ENCODE peak calls at places on chromosomes 5 and 9, in six cellular contexts. Z, V, H, P, C and S are unnamed samples.

GRCh38 chr5:107666051-107666655 is 4.6 kb downstream of the EFNA5 start:
- ATAC-seq in C (no peak), Z (no peak), V (no peak), P (no peak), H (no peak), S (no peak)

GRCh38 chr5:152466079-152466745 is 61.1 kb upstream of the NMUR2 start:
- ATAC-seq in H (no peak), V (no peak), Z (no peak), C (no peak), P (no peak), S (no peak)

GRCh38 chr9:99056876-99057664 is 47.8 kb upstream of the TGFBR1 start:
- ATAC-seq in V (no peak), Z (no peak), P (no peak), C (no peak), H (no peak), S (no peak)

GRCh38 chr5:140986117-140986521 is 19.8 kb downstream of the PCDHAC2 start:
- ATAC-seq in C (no peak), H (no peak), Z (no peak), P (no peak), V (no peak), S (no peak)

GRCh38 chr5:124157320-124157719 is 589.1 kb downstream of the ZNF608 start:
- ATAC-seq in Z (no peak), H (no peak), V (no peak), P (no peak), C (no peak), S (no peak)

GRCh38 chr5:2135833-2136232 is 253.1 kb upstream of the IRX4 start:
- ATAC-seq in Z (no peak), P (no peak), H (no peak), V (no peak), C (peak; percentile 13), S (no peak)

GRCh38 chr9:83167126-83167525 is 104.2 kb upstream of the RASEF start:
- ATAC-seq in H (no peak), Z (no peak), C (no peak), P (no peak), V (peak; percentile 87), S (no peak)

GRCh38 chr5:126615286-126615685 is 14.5 kb downstream of the PHAX start:
- ATAC-seq in H (no peak), P (no peak), V (no peak), C (no peak), Z (no peak), S (no peak)

GRCh38 chr9:14132798-14133197 is 181.1 kb downstream of the NFIB start:
- ATAC-seq in P (no peak), C (no peak), V (no peak), H (no peak), Z (no peak), S (no peak)

DNA sequence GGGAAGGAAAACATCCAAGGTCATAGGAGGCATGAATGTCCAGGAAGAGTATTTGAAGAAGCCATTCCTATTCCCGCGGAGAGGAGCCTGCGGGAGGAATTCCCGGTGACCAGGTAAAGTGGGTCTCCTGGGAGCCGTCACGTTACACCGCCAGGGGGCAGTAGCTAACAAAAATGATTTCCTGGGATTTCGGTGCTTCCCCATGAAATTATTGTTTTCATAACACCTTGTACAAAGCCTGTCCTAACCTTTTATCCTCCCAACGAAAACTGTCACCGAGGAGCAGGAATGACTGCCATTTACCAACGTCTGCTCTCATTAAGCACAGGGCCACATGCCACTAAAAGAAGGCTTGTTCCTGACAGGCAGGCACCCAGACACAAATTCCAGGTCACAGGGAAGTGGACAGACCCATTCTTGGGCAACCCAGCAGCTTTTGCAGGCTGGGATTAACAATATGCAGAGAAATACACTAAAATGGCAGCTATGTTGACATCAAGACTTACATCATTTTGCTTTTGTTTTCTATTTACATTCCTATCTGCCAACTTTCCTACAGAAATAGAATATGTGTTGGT is 41.2 kb upstream of the CTSL start:
- ATAC-seq in P (peak; percentile 85), Z (peak; percentile 90), V (no peak), H (peak; percentile 75), C (peak; percentile 85), S (no peak)
- TF ChIP-seq POLR2AphosphoS5 in P (no peak), Z (no peak), V (no peak), H (no peak), C (no peak), S (no peak)

GRCh38 chr5:20331826-20332225 is 343.8 kb upstream of the CDH18 start:
- ATAC-seq in C (no peak), Z (no peak), H (no peak), V (no peak), P (no peak), S (no peak)

GRCh38 chr5:20340123-20340522 is 352.1 kb upstream of the CDH18 start:
- ATAC-seq in H (no peak), C (no peak), V (no peak), P (no peak), Z (no peak), S (no peak)

GRCh38 chr5:20335978-20336377 is 348.0 kb upstream of the CDH18 start:
- ATAC-seq in P (no peak), C (no peak), V (no peak), H (no peak), Z (no peak), S (no peak)
- TF ChIP-seq CTCF in P (no peak), C (no peak), V (no peak), H (peak; percentile 37), Z (no peak), S (no peak)

DNA sequence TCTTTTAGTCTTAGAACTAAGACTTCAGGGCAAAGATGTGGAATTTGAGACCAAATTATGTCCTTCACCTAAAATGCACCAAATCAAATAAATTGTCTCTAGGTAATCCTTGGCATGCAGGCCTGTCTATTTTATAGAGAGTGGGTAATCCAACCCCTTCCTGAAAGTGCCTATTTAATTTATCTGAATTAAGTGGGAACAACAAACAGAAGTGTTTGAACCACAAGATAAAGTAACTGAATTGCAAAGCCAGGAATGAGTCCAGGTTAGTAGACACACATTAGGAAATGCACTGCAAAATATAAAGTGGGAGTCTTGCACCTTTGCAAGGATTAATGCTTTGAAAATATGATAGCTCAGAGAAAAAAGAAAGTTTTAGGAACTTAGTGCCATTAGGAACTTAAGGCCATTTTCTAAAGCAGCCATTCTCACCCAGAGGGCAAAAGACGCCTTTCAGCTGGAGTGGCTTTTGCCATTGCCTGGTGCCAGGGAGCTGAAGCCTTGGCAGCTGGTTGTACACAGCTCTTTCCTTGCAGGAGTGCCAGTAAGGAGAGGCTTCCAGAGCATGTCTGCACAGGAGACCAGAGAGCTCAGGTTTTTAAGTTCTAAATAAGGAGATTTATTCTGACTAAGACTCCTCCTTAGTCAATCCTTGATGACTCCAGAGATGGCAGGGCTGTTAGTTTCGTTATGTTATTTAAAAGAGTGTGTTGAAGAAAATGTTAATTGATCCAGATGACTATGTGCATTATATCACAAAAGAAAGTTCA is 151.7 kb upstream of the ELL2 start:
- ATAC-seq in C (no peak), H (no peak), P (no peak), Z (no peak), V (peak; percentile 61), S (peak; percentile 72)
- TF ChIP-seq POLR2AphosphoS5 in C (no peak), H (no peak), P (no peak), Z (no peak), V (no peak), S (peak; percentile 64)

DNA sequence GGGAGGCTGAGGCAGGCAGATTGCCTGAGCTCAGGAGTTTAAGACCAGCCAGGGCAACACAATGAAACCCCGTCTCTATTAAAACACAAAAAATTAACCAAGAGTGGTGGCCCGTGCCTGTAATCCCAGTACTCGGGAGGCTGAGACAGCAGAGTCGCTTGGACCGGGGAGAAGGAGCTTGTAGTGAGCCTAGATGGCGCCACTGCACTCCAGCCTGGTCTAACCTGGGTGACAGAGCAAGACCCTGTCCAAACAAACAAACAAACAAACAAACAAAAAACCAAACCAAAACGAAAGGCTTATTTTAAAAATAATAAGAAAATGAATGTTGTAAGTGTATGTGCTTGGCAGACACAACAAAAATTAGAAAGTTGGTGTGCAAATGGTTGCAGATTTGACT is 536.3 kb upstream of the PTPRD start:
- ATAC-seq in V (no peak), C (no peak), Z (no peak), H (no peak), P (no peak), S (no peak)
- TF ChIP-seq CTCF in V (no peak), C (no peak), Z (no peak), H (no peak), P (no peak), S (no peak)

GRCh38 chr9:4671737-4672136 is 5.5 kb upstream of the SPATA6L start:
- ATAC-seq in Z (no peak), V (no peak), C (no peak), P (no peak), H (no peak), S (no peak)

GRCh38 chr9:4670591-4670990 is 4.3 kb upstream of the SPATA6L start:
- ATAC-seq in P (no peak), V (no peak), H (no peak), C (no peak), Z (no peak), S (no peak)

GRCh38 chr9:4677392-4677791 is 2.0 kb upstream of the CDC37L1 start:
- ATAC-seq in H (no peak), C (no peak), Z (no peak), V (no peak), P (no peak), S (no peak)

GRCh38 chr9:4678679-4679267 is 596 bp upstream of the CDC37L1 start:
- ATAC-seq in P (peak; percentile 4), Z (peak; percentile 23), V (no peak), H (no peak), C (peak; percentile 4), S (peak; percentile 13)

GRCh38 chr9:4674783-4675182 is 4.6 kb upstream of the CDC37L1 start:
- ATAC-seq in C (no peak), V (no peak), P (no peak), Z (no peak), H (no peak), S (no peak)
- TF ChIP-seq POLR2AphosphoS5 in C (no peak), V (no peak), P (no peak), Z (no peak), H (no peak), S (no peak)

GRCh38 chr9:136626740-136627642 is 35.7 kb upstream of the EGFL7 start:
- ATAC-seq in H (no peak), C (peak; percentile 82), Z (no peak), V (no peak), P (no peak), S (no peak)
- TF ChIP-seq CTCF in H (no peak), C (peak; percentile 32), Z (no peak), V (peak; percentile 10), P (peak; percentile 26), S (no peak)

GRCh38 chr9:20623021-20623747 is 885 bp upstream of the MLLT3 start:
- ATAC-seq in P (no peak), C (peak; percentile 5), H (no peak), Z (no peak), V (no peak), S (no peak)
- TF ChIP-seq POLR2AphosphoS5 in P (no peak), C (no peak), H (no peak), Z (no peak), V (no peak), S (no peak)

DNA sequence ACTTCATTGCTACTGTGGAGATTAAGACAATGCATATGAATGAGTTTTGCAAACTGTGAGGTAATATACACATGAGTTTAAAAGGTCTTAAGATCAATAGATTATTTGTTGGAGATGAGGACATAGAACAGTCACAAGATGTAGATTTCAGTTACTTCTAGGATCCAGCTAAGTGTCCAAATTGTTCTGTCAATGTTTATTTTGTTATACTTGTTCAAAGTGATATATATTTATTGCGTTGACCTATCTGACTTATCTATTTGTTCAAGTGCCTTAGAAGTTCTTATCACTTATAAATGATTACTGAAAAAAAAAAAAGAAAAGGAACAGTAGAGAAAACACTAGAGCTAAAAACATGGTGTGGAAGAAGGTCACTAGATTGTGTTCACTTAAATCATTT is 75.6 kb upstream of the GRIN3A start:
- ATAC-seq in C (no peak), H (no peak), P (no peak), V (no peak), Z (no peak), S (no peak)
- TF ChIP-seq CTCF in C (no peak), H (no peak), P (no peak), V (no peak), Z (no peak), S (no peak)